ENCODE peak calls at places on chromosomes 12 and 14, in nine cellular contexts. W, G, J, T, Q, C, B, Y and A are unnamed samples.
A peak's percentile ranks its signal among the peaks of the same experiment; 100 is the strongest.

GRCh38 chr14:69536976-69537375 is 37.7 kb downstream of the CCDC177 start:
- DNase-seq in W (no peak), G (no peak), J (no peak), T (no peak), Q (no peak), C (no peak), B (no peak), Y (no peak), A (no peak)

GRCh38 chr14:69400154-69400553 is 1.7 kb downstream of the SLC39A9 start:
- DNase-seq in W (no peak), G (no peak), J (no peak), T (no peak), Q (no peak), C (no peak), B (no peak), Y (no peak), A (no peak)

GRCh38 chr12:49336645-49337584 is at the start of gene C1QL4:
- DNase-seq in W (no peak), G (no peak), J (peak; percentile 52), T (peak; percentile 81), Q (peak; percentile 85), C (peak; percentile 86), B (peak; percentile 57), Y (peak; percentile 87), A (peak; percentile 63)

GRCh38 chr14:59265808-59266207 is 77.3 kb downstream of the DAAM1 start:
- DNase-seq in W (no peak), G (no peak), J (no peak), T (no peak), Q (no peak), C (peak; percentile 94), B (no peak), Y (peak; percentile 35), A (no peak)

GRCh38 chr14:74514471-74514932 is 20.9 kb downstream of the ISCA2 start:
- DNase-seq in W (no peak), G (peak; percentile 61), J (peak; percentile 52), T (peak; percentile 48), Q (no peak), C (no peak), B (peak; percentile 78), Y (peak; percentile 20), A (peak; percentile 97)

GRCh38 chr12:117674313-117674712 is 294.5 kb downstream of the KSR2 start:
- DNase-seq in W (no peak), G (no peak), J (no peak), T (no peak), Q (no peak), C (peak; percentile 69), B (no peak), Y (no peak), A (peak; percentile 47)

GRCh38 chr12:34106172-34106571 is 83.9 kb downstream of the ALG10 start:
- DNase-seq in W (no peak), G (no peak), J (no peak), T (no peak), Q (no peak), C (no peak), B (no peak), Y (no peak), A (no peak)

GRCh38 chr14:73613046-73613383 is 698 bp downstream of the ACOT6 start:
- DNase-seq in W (no peak), G (no peak), J (no peak), T (no peak), Q (no peak), C (no peak), B (no peak), Y (no peak), A (no peak)

GRCh38 chr12:53481957-53482586 is 17.2 kb downstream of the MAP3K12 start:
- DNase-seq in W (no peak), G (no peak), J (no peak), T (no peak), Q (no peak), C (peak; percentile 36), B (no peak), Y (no peak), A (no peak)
- TF ChIP-seq CTCF in W (peak; percentile 12), G (no peak), J (peak; percentile 17), T (no peak), Q (no peak), C (peak; percentile 33), B (peak; percentile 53), Y (no peak), A (peak; percentile 24)

GRCh38 chr12:6551496-6552139 is 4.2 kb downstream of the IFFO1 start:
- DNase-seq in W (no peak), G (no peak), J (peak; percentile 72), T (peak; percentile 67), Q (no peak), C (no peak), B (peak; percentile 75), Y (no peak), A (peak; percentile 66)
- H3K4me3 ChIP-seq in W (peak overlapping the region; percentile 42), G (no peak overlapping the region), J (no peak overlapping the region), T (peak overlapping the region; percentile 2), Q (peak overlapping the region; percentile 11), C (no peak overlapping the region), B (peak overlapping the region; percentile 4), Y (no peak overlapping the region), A (no peak overlapping the region)

GRCh38 chr14:32711103-32711680 is 227.5 kb upstream of the NPAS3 start:
- DNase-seq in W (no peak), G (no peak), J (peak; percentile 14), T (no peak), Q (no peak), C (peak; percentile 73), B (peak; percentile 63), Y (no peak), A (peak; percentile 59)
- TF ChIP-seq CTCF in W (peak; percentile 38), G (peak; percentile 58), J (peak; percentile 42), T (peak; percentile 24), Q (no peak), C (peak; percentile 89), B (peak; percentile 52), Y (peak; percentile 49), A (peak; percentile 32)

GRCh38 chr14:94025720-94026119 is 420 bp upstream of the OTUB2 start:
- DNase-seq in W (no peak), G (no peak), J (no peak), T (no peak), Q (no peak), C (peak; percentile 84), B (no peak), Y (no peak), A (no peak)

GRCh38 chr14:94028450-94028826 is 2.3 kb downstream of the OTUB2 start:
- DNase-seq in W (no peak), G (no peak), J (peak; percentile 42), T (no peak), Q (no peak), C (peak; percentile 93), B (peak; percentile 31), Y (no peak), A (peak; percentile 19)

GRCh38 chr14:94026173-94026885 is at the start of gene OTUB2:
- DNase-seq in W (peak; percentile 91), G (peak; percentile 93), J (peak; percentile 98), T (peak; percentile 99), Q (peak; percentile 98), C (peak; percentile 99), B (peak; percentile 99), Y (peak; percentile 99), A (peak; percentile 99)

GRCh38 chr14:94027566-94028449 is 1.7 kb downstream of the OTUB2 start:
- DNase-seq in W (no peak), G (no peak), J (no peak), T (no peak), Q (peak; percentile 30), C (peak; percentile 93), B (no peak), Y (no peak), A (no peak)

DNA sequence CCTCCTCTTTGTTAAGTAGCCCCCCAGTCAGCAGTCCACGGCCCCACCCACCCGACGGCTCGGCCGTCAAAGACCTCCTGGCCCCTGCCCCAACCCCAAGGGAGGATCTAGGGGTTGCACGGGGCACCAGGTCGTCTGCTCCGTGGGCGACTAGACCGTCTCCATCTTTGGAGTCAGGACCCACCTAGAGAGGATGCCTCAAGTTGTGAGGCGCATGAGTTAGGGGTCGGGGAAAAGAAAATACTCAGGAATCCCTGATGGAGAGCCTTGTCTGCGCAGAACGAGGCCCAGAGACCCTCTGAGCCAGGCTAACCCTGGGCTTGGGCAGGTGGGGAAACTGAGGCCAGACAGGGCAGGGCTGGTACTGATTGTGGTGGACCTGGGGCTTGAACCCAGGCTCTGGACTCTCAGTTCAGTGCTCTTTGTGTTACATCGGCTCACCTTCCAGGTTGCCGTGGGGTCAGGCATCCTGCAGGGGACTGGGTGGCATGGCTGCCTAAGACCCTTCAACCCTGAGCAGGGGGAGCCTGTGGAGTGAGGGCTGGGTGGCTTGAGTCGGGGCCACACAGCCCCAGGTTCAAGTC is 838 bp downstream of the OTUB2 start:
- DNase-seq in W (no peak), G (no peak), J (no peak), T (no peak), Q (no peak), C (no peak), B (no peak), Y (no peak), A (no peak)
- H3K4me3 ChIP-seq in W (peak overlapping the region; percentile 71), G (peak overlapping the region; percentile 52), J (peak overlapping the region; percentile 60), T (peak overlapping the region; percentile 62), Q (peak overlapping the region; percentile 84), C (peak overlapping the region; percentile 67), B (peak overlapping the region; percentile 58), Y (peak overlapping the region; percentile 68), A (peak overlapping the region; percentile 48)

DNA sequence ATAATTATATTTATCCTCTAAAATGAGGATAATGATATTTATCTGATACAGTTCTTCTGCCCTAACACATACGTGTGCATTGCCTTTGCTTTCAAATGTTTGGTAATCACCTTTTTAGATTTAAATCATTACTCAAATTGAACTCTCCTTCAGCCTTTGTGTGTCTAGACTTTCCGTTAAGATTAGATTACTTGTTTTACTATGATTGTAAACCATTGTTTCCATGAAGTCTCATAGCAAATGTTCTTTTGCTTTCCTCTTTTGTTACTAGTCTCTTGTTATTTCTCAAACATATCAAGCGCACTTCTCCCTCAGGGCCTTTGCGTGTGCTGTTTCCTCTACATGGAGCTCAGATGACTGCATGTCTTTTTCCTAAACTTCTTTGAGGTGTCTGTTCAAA is 63.7 kb downstream of the ETV6 start:
- DNase-seq in W (no peak), G (no peak), J (no peak), T (no peak), Q (no peak), C (no peak), B (no peak), Y (no peak), A (no peak)
- TF ChIP-seq CTCF in W (no peak), G (no peak), J (no peak), T (no peak), Q (no peak), C (no peak), B (no peak), Y (no peak), A (no peak)